ENCODE peak calls at places on chromosome 22, in nine cellular contexts. F is fibroblast of lung; N is B cell; O is NAMALWA; C is GM23338; Q is endodermal cell; P is activated T-helper 1 cell treated with anti-CD3 and anti-CD28 coated beads, Interleukin-2, amount 50 U/mL, for 16 hours; Y is HCT116; X is NCI-H1105. E is an unnamed sample.

GRCh38 chr22:17994424-17995108 is 29.8 kb downstream of the MICAL3 start:
- DNase-seq in C (no peak), P (no peak), N (peak), X (no peak), Y (no peak), F (no peak), O (peak), Q (no peak), E (no peak)

GRCh38 chr22:47395481-47395880 is 633.0 kb downstream of the TBC1D22A start:
- DNase-seq in C (no peak), O (no peak), N (no peak), Q (no peak), Y (no peak), P (no peak), X (peak), F (peak), E (no peak)

GRCh38 chr22:48141301-48141700 is 1378.9 kb downstream of the TBC1D22A start:
- DNase-seq in N (no peak), P (no peak), Y (no peak), F (no peak), Q (no peak), X (peak), C (no peak), O (no peak), E (no peak)

GRCh38 chr22:37904572-37905533 is 1.2 kb upstream of the MICALL1 start:
- DNase-seq in N (no peak), X (no peak), Y (peak), Q (peak), F (peak), C (peak), P (no peak), O (no peak), E (peak)

GRCh38 chr22:24813861-24814770 is 8.1 kb downstream of the SGSM1 start:
- DNase-seq in P (no peak), C (no peak), O (no peak), Y (no peak), X (no peak), Q (no peak), N (no peak), F (no peak), E (no peak)

GRCh38 chr22:19395276-19395675 is 36.3 kb downstream of the HIRA start:
- DNase-seq in O (no peak), N (no peak), P (no peak), F (no peak), Q (peak), Y (no peak), X (no peak), C (no peak), E (no peak)

GRCh38 chr22:24376606-24377005 is 50.8 kb upstream of the ADORA2A start:
- DNase-seq in X (no peak), Y (no peak), F (no peak), Q (no peak), C (no peak), O (no peak), N (no peak), P (no peak), E (no peak)

GRCh38 chr22:23743303-23743705 is 7.6 kb downstream of the ZNF70 start:
- DNase-seq in F (no peak), Y (no peak), C (no peak), X (no peak), N (no peak), Q (no peak), O (no peak), P (no peak), E (no peak)

GRCh38 chr22:46551321-46551720 is 13.9 kb upstream of the CELSR1 start:
- DNase-seq in X (no peak), O (no peak), F (no peak), C (no peak), N (no peak), Y (no peak), Q (peak), P (no peak), E (no peak)

GRCh38 chr22:35766654-35767580 is 49.2 kb downstream of the APOL5 start:
- DNase-seq in F (peak), N (no peak), X (peak), O (no peak), C (peak), Q (no peak), P (no peak), Y (no peak), E (peak)

GRCh38 chr22:42340695-42341383 is 70.4 kb upstream of the TCF20 start:
- DNase-seq in O (no peak), N (no peak), F (no peak), C (peak), Y (no peak), X (peak), P (no peak), Q (peak), E (no peak)

GRCh38 chr22:26383968-26384576 is 45.0 kb upstream of the ASPHD2 start:
- DNase-seq in F (no peak), N (no peak), X (no peak), Y (no peak), P (no peak), C (peak), Q (no peak), O (no peak), E (no peak)

GRCh38 chr22:45612451-45612901 is 59.2 kb upstream of the ATXN10 start:
- DNase-seq in O (no peak), C (no peak), N (no peak), Q (no peak), Y (no peak), X (no peak), P (no peak), F (peak), E (peak)

GRCh38 chr22:40922484-40923303 is 28.5 kb upstream of the RBX1 start:
- DNase-seq in O (peak), Q (no peak), C (peak), P (no peak), Y (peak), N (no peak), F (peak), X (peak), E (peak)

GRCh38 chr22:41469218-41469851 is 418 bp downstream of the ACO2 start:
- DNase-seq in Q (no peak), P (no peak), Y (no peak), N (peak), F (no peak), C (peak), O (peak), X (no peak), E (peak)

GRCh38 chr22:46294784-46295183 is 1.9 kb upstream of the GTSE1 start:
- DNase-seq in O (no peak), X (no peak), P (no peak), C (no peak), F (no peak), N (no peak), Q (no peak), Y (no peak), E (no peak)

GRCh38 chr22:44572414-44573207 is 74.6 kb upstream of the RTL6 start:
- DNase-seq in N (no peak), F (no peak), P (no peak), C (no peak), O (no peak), X (no peak), Q (no peak), Y (no peak), E (no peak)

GRCh38 chr22:42931421-42932196 is 74.5 kb upstream of the ARFGAP3 start:
- DNase-seq in N (peak), F (no peak), Q (no peak), P (no peak), O (peak), X (no peak), C (no peak), Y (no peak), E (peak)

GRCh38 chr22:24233816-24234215 is 11.1 kb downstream of the GGT5 start:
- DNase-seq in F (no peak), Q (no peak), Y (no peak), C (no peak), N (no peak), X (no peak), P (no peak), O (no peak), E (no peak)

GRCh38 chr22:33962409-33962808 is 42.1 kb upstream of the LARGE1 start:
- DNase-seq in F (no peak), C (no peak), Q (no peak), O (no peak), N (peak), Y (no peak), P (no peak), X (no peak), E (no peak)

GRCh38 chr22:23909258-23909898 is 15.2 kb downstream of the MIF start:
- DNase-seq in N (no peak), X (no peak), Q (peak), C (no peak), O (no peak), F (peak), Y (no peak), P (no peak), E (no peak)

GRCh38 chr22:28986366-28986765 is 75.3 kb downstream of the C22orf31 start:
- DNase-seq in Y (no peak), N (no peak), P (no peak), F (peak), X (no peak), Q (no peak), O (no peak), C (no peak), E (no peak)

GRCh38 chr22:20783844-20784723 is 10.2 kb downstream of the SERPIND1 start:
- DNase-seq in Q (peak), P (no peak), C (peak), F (peak), N (peak), Y (peak), X (peak), O (peak), E (peak)

GRCh38 chr22:25627271-25627848 is 62.9 kb downstream of the GRK3 start:
- DNase-seq in F (no peak), O (peak), N (no peak), X (no peak), Y (no peak), C (no peak), Q (no peak), P (no peak), E (no peak)

GRCh38 chr22:44373234-44373633 is 60.5 kb upstream of the SHISAL1 start:
- DNase-seq in C (no peak), Y (no peak), O (no peak), X (no peak), P (no peak), Q (peak), F (no peak), N (no peak), E (no peak)

GRCh38 chr22:36948273-36949055 is 35.0 kb downstream of the CSF2RB start:
- DNase-seq in C (no peak), O (no peak), X (no peak), F (no peak), Q (no peak), Y (no peak), N (peak), P (no peak), E (no peak)

GRCh38 chr22:35914665-35915476 is 113.8 kb downstream of the RBFOX2 start:
- DNase-seq in C (peak), Q (peak), X (peak), P (no peak), N (no peak), Y (peak), F (peak), O (peak), E (peak)

GRCh38 chr22:24289781-24290181 is 19.1 kb downstream of the SPECC1L start:
- DNase-seq in F (no peak), O (no peak), C (no peak), Q (no peak), X (no peak), Y (no peak), N (no peak), P (no peak), E (no peak)

GRCh38 chr22:30596886-30597285 is 5.2 kb upstream of the PES1 start:
- DNase-seq in C (peak), F (no peak), X (no peak), Y (no peak), O (no peak), P (no peak), N (no peak), Q (peak), E (no peak)

GRCh38 chr22:47210686-47211085 is 448.2 kb downstream of the TBC1D22A start:
- DNase-seq in F (no peak), X (no peak), N (peak), C (no peak), Q (no peak), O (no peak), Y (no peak), P (no peak), E (no peak)

GRCh38 chr22:37024339-37025157 is 5.0 kb downstream of the MPST start:
- DNase-seq in C (no peak), N (no peak), O (no peak), Y (no peak), X (no peak), F (no peak), Q (no peak), P (no peak), E (no peak)

GRCh38 chr22:47357493-47357892 is 595.0 kb downstream of the TBC1D22A start:
- DNase-seq in N (no peak), C (no peak), X (no peak), P (no peak), Q (no peak), Y (no peak), O (no peak), F (no peak), E (no peak)

GRCh38 chr22:39482768-39483167 is 19.3 kb upstream of the MIEF1 start:
- DNase-seq in O (no peak), Y (no peak), Q (no peak), C (no peak), X (no peak), P (no peak), N (no peak), F (peak), E (peak)

E was measured in fibroblast of mammary gland.